ENCODE peak calls at places on chromosomes 12 and 14, in ten cellular contexts. One of them, this sample, is unnamed.

GRCh38 chr12:31558521-31558920 is 32.4 kb downstream of the DENND5B start:
- DNase-seq in lower lobe of right lung: no peak
- DNase-seq in activated CD8-positive, alpha-beta T cell treated with anti-CD3 and anti-CD28 coated beads, Interleukin-2, amount 10 ng/mL, durations not matched to agents 7 days and 5 days: no peak
- DNase-seq in keratinocyte: no peak
- DNase-seq in AG04450: peak
- DNase-seq in CD4-positive, alpha-beta T cell: no peak
- DNase-seq in CD4-positive, alpha-beta memory T cell: no peak
- DNase-seq in nucleus accumbens: no peak
- DNase-seq in islet precursor cell: no peak
- DNase-seq in GM23248: peak
- DNase-seq in this sample: no peak

GRCh38 chr12:100643246-100643645 is 69.8 kb downstream of the GAS2L3 start:
- DNase-seq in lower lobe of right lung: peak
- DNase-seq in activated CD8-positive, alpha-beta T cell treated with anti-CD3 and anti-CD28 coated beads, Interleukin-2, amount 10 ng/mL, durations not matched to agents 7 days and 5 days: no peak
- DNase-seq in keratinocyte: no peak
- DNase-seq in AG04450: no peak
- DNase-seq in CD4-positive, alpha-beta T cell: no peak
- DNase-seq in CD4-positive, alpha-beta memory T cell: no peak
- DNase-seq in nucleus accumbens: no peak
- DNase-seq in islet precursor cell: peak
- DNase-seq in GM23248: no peak
- DNase-seq in this sample: no peak

GRCh38 chr12:29072631-29073030 is 76.4 kb upstream of the FAR2 start:
- DNase-seq in lower lobe of right lung: no peak
- DNase-seq in activated CD8-positive, alpha-beta T cell treated with anti-CD3 and anti-CD28 coated beads, Interleukin-2, amount 10 ng/mL, durations not matched to agents 7 days and 5 days: no peak
- DNase-seq in keratinocyte: no peak
- DNase-seq in AG04450: no peak
- DNase-seq in CD4-positive, alpha-beta T cell: no peak
- DNase-seq in CD4-positive, alpha-beta memory T cell: no peak
- DNase-seq in nucleus accumbens: no peak
- DNase-seq in islet precursor cell: peak
- DNase-seq in GM23248: peak
- DNase-seq in this sample: no peak

GRCh38 chr14:75711796-75712211 is 50.8 kb downstream of the TTLL5 start:
- DNase-seq in lower lobe of right lung: peak
- DNase-seq in activated CD8-positive, alpha-beta T cell treated with anti-CD3 and anti-CD28 coated beads, Interleukin-2, amount 10 ng/mL, durations not matched to agents 7 days and 5 days: no peak
- DNase-seq in keratinocyte: peak
- DNase-seq in AG04450: peak
- DNase-seq in CD4-positive, alpha-beta T cell: no peak
- DNase-seq in CD4-positive, alpha-beta memory T cell: no peak
- DNase-seq in nucleus accumbens: peak
- DNase-seq in islet precursor cell: peak
- DNase-seq in GM23248: peak
- DNase-seq in this sample: peak

GRCh38 chr12:72272731-72273498 is 745 bp downstream of the TRHDE start:
- DNase-seq in lower lobe of right lung: peak
- DNase-seq in activated CD8-positive, alpha-beta T cell treated with anti-CD3 and anti-CD28 coated beads, Interleukin-2, amount 10 ng/mL, durations not matched to agents 7 days and 5 days: no peak
- DNase-seq in keratinocyte: no peak
- DNase-seq in AG04450: no peak
- DNase-seq in CD4-positive, alpha-beta T cell: no peak
- DNase-seq in CD4-positive, alpha-beta memory T cell: no peak
- DNase-seq in nucleus accumbens: no peak
- DNase-seq in islet precursor cell: peak
- DNase-seq in GM23248: peak
- DNase-seq in this sample: peak

GRCh38 chr12:1457901-1458300 is 136.5 kb downstream of the FBXL14 start:
- DNase-seq in lower lobe of right lung: no peak
- DNase-seq in activated CD8-positive, alpha-beta T cell treated with anti-CD3 and anti-CD28 coated beads, Interleukin-2, amount 10 ng/mL, durations not matched to agents 7 days and 5 days: no peak
- DNase-seq in keratinocyte: no peak
- DNase-seq in AG04450: peak
- DNase-seq in CD4-positive, alpha-beta T cell: no peak
- DNase-seq in CD4-positive, alpha-beta memory T cell: no peak
- DNase-seq in nucleus accumbens: no peak
- DNase-seq in islet precursor cell: peak
- DNase-seq in GM23248: peak
- DNase-seq in this sample: no peak

GRCh38 chr12:108099778-108100177 is 29.3 kb upstream of the WSCD2 start:
- DNase-seq in lower lobe of right lung: no peak
- DNase-seq in activated CD8-positive, alpha-beta T cell treated with anti-CD3 and anti-CD28 coated beads, Interleukin-2, amount 10 ng/mL, durations not matched to agents 7 days and 5 days: no peak
- DNase-seq in keratinocyte: no peak
- DNase-seq in AG04450: no peak
- DNase-seq in CD4-positive, alpha-beta T cell: no peak
- DNase-seq in CD4-positive, alpha-beta memory T cell: no peak
- DNase-seq in nucleus accumbens: no peak
- DNase-seq in islet precursor cell: no peak
- DNase-seq in GM23248: no peak
- DNase-seq in this sample: no peak

GRCh38 chr14:72610096-72610830 is 283.6 kb downstream of the DPF3 start:
- DNase-seq in lower lobe of right lung: no peak
- DNase-seq in activated CD8-positive, alpha-beta T cell treated with anti-CD3 and anti-CD28 coated beads, Interleukin-2, amount 10 ng/mL, durations not matched to agents 7 days and 5 days: no peak
- DNase-seq in keratinocyte: peak
- DNase-seq in AG04450: no peak
- DNase-seq in CD4-positive, alpha-beta T cell: no peak
- DNase-seq in CD4-positive, alpha-beta memory T cell: no peak
- DNase-seq in nucleus accumbens: no peak
- DNase-seq in islet precursor cell: peak
- DNase-seq in GM23248: no peak
- DNase-seq in this sample: no peak

GRCh38 chr12:7645395-7646177 is 20.1 kb downstream of the APOBEC1 start:
- DNase-seq in lower lobe of right lung: no peak
- DNase-seq in activated CD8-positive, alpha-beta T cell treated with anti-CD3 and anti-CD28 coated beads, Interleukin-2, amount 10 ng/mL, durations not matched to agents 7 days and 5 days: peak
- DNase-seq in keratinocyte: no peak
- DNase-seq in AG04450: no peak
- DNase-seq in CD4-positive, alpha-beta T cell: no peak
- DNase-seq in CD4-positive, alpha-beta memory T cell: peak
- DNase-seq in nucleus accumbens: peak
- DNase-seq in islet precursor cell: peak
- DNase-seq in GM23248: peak
- DNase-seq in this sample: peak

GRCh38 chr12:92739099-92739498 is 36.3 kb downstream of the PLEKHG7 start:
- DNase-seq in lower lobe of right lung: no peak
- DNase-seq in activated CD8-positive, alpha-beta T cell treated with anti-CD3 and anti-CD28 coated beads, Interleukin-2, amount 10 ng/mL, durations not matched to agents 7 days and 5 days: no peak
- DNase-seq in keratinocyte: no peak
- DNase-seq in AG04450: no peak
- DNase-seq in CD4-positive, alpha-beta T cell: no peak
- DNase-seq in CD4-positive, alpha-beta memory T cell: no peak
- DNase-seq in nucleus accumbens: no peak
- DNase-seq in islet precursor cell: no peak
- DNase-seq in GM23248: peak
- DNase-seq in this sample: no peak

GRCh38 chr12:1911598-1912575 is 6.6 kb downstream of the CACNA2D4 start:
- DNase-seq in lower lobe of right lung: peak
- DNase-seq in activated CD8-positive, alpha-beta T cell treated with anti-CD3 and anti-CD28 coated beads, Interleukin-2, amount 10 ng/mL, durations not matched to agents 7 days and 5 days: peak
- DNase-seq in keratinocyte: no peak
- DNase-seq in AG04450: no peak
- DNase-seq in CD4-positive, alpha-beta T cell: no peak
- DNase-seq in CD4-positive, alpha-beta memory T cell: no peak
- DNase-seq in nucleus accumbens: no peak
- DNase-seq in islet precursor cell: peak
- DNase-seq in GM23248: no peak
- DNase-seq in this sample: no peak

GRCh38 chr12:111405856-111406473 is at the start of gene SH2B3:
- DNase-seq in lower lobe of right lung: no peak
- DNase-seq in activated CD8-positive, alpha-beta T cell treated with anti-CD3 and anti-CD28 coated beads, Interleukin-2, amount 10 ng/mL, durations not matched to agents 7 days and 5 days: peak
- DNase-seq in keratinocyte: no peak
- DNase-seq in AG04450: no peak
- DNase-seq in CD4-positive, alpha-beta T cell: peak
- DNase-seq in CD4-positive, alpha-beta memory T cell: peak
- DNase-seq in nucleus accumbens: no peak
- DNase-seq in islet precursor cell: no peak
- DNase-seq in GM23248: peak
- DNase-seq in this sample: no peak

GRCh38 chr14:102633906-102634595 is 41.6 kb downstream of the RCOR1 start:
- DNase-seq in lower lobe of right lung: no peak
- DNase-seq in activated CD8-positive, alpha-beta T cell treated with anti-CD3 and anti-CD28 coated beads, Interleukin-2, amount 10 ng/mL, durations not matched to agents 7 days and 5 days: no peak
- DNase-seq in keratinocyte: no peak
- DNase-seq in AG04450: no peak
- DNase-seq in CD4-positive, alpha-beta T cell: no peak
- DNase-seq in CD4-positive, alpha-beta memory T cell: no peak
- DNase-seq in nucleus accumbens: no peak
- DNase-seq in islet precursor cell: no peak
- DNase-seq in GM23248: no peak
- DNase-seq in this sample: no peak

GRCh38 chr14:78446807-78447206 is 276.6 kb downstream of the NRXN3 start:
- DNase-seq in lower lobe of right lung: no peak
- DNase-seq in activated CD8-positive, alpha-beta T cell treated with anti-CD3 and anti-CD28 coated beads, Interleukin-2, amount 10 ng/mL, durations not matched to agents 7 days and 5 days: no peak
- DNase-seq in keratinocyte: no peak
- DNase-seq in AG04450: no peak
- DNase-seq in CD4-positive, alpha-beta T cell: no peak
- DNase-seq in CD4-positive, alpha-beta memory T cell: no peak
- DNase-seq in nucleus accumbens: no peak
- DNase-seq in islet precursor cell: peak
- DNase-seq in GM23248: peak
- DNase-seq in this sample: no peak

GRCh38 chr12:82099216-82099615 is 259.0 kb downstream of the CCDC59 start:
- DNase-seq in lower lobe of right lung: no peak
- DNase-seq in activated CD8-positive, alpha-beta T cell treated with anti-CD3 and anti-CD28 coated beads, Interleukin-2, amount 10 ng/mL, durations not matched to agents 7 days and 5 days: no peak
- DNase-seq in keratinocyte: peak
- DNase-seq in AG04450: no peak
- DNase-seq in CD4-positive, alpha-beta T cell: no peak
- DNase-seq in CD4-positive, alpha-beta memory T cell: no peak
- DNase-seq in nucleus accumbens: no peak
- DNase-seq in islet precursor cell: no peak
- DNase-seq in GM23248: no peak
- DNase-seq in this sample: no peak

GRCh38 chr12:6735448-6736191 is 11.8 kb downstream of the COPS7A start:
- DNase-seq in lower lobe of right lung: peak
- DNase-seq in activated CD8-positive, alpha-beta T cell treated with anti-CD3 and anti-CD28 coated beads, Interleukin-2, amount 10 ng/mL, durations not matched to agents 7 days and 5 days: peak
- DNase-seq in keratinocyte: peak
- DNase-seq in AG04450: no peak
- DNase-seq in CD4-positive, alpha-beta T cell: peak
- DNase-seq in CD4-positive, alpha-beta memory T cell: peak
- DNase-seq in nucleus accumbens: peak
- DNase-seq in islet precursor cell: peak
- DNase-seq in GM23248: peak
- DNase-seq in this sample: peak

GRCh38 chr14:95156153-95156764 is 1.1 kb downstream of the DICER1 start:
- DNase-seq in lower lobe of right lung: no peak
- DNase-seq in activated CD8-positive, alpha-beta T cell treated with anti-CD3 and anti-CD28 coated beads, Interleukin-2, amount 10 ng/mL, durations not matched to agents 7 days and 5 days: no peak
- DNase-seq in keratinocyte: no peak
- DNase-seq in AG04450: no peak
- DNase-seq in CD4-positive, alpha-beta T cell: no peak
- DNase-seq in CD4-positive, alpha-beta memory T cell: peak
- DNase-seq in nucleus accumbens: no peak
- DNase-seq in islet precursor cell: no peak
- DNase-seq in GM23248: peak
- DNase-seq in this sample: no peak

GRCh38 chr12:12533238-12533829 is 29.3 kb downstream of the DUSP16 start:
- DNase-seq in lower lobe of right lung: peak
- DNase-seq in activated CD8-positive, alpha-beta T cell treated with anti-CD3 and anti-CD28 coated beads, Interleukin-2, amount 10 ng/mL, durations not matched to agents 7 days and 5 days: no peak
- DNase-seq in keratinocyte: peak
- DNase-seq in AG04450: no peak
- DNase-seq in CD4-positive, alpha-beta T cell: no peak
- DNase-seq in CD4-positive, alpha-beta memory T cell: no peak
- DNase-seq in nucleus accumbens: no peak
- DNase-seq in islet precursor cell: peak
- DNase-seq in GM23248: no peak
- DNase-seq in this sample: peak

GRCh38 chr12:30840715-30841114 is 85.8 kb upstream of the TSPAN11 start:
- DNase-seq in lower lobe of right lung: no peak
- DNase-seq in activated CD8-positive, alpha-beta T cell treated with anti-CD3 and anti-CD28 coated beads, Interleukin-2, amount 10 ng/mL, durations not matched to agents 7 days and 5 days: no peak
- DNase-seq in keratinocyte: no peak
- DNase-seq in AG04450: no peak
- DNase-seq in CD4-positive, alpha-beta T cell: no peak
- DNase-seq in CD4-positive, alpha-beta memory T cell: no peak
- DNase-seq in nucleus accumbens: no peak
- DNase-seq in islet precursor cell: no peak
- DNase-seq in GM23248: peak
- DNase-seq in this sample: no peak

GRCh38 chr14:97329701-97330100 is 532.5 kb downstream of the VRK1 start:
- DNase-seq in lower lobe of right lung: no peak
- DNase-seq in activated CD8-positive, alpha-beta T cell treated with anti-CD3 and anti-CD28 coated beads, Interleukin-2, amount 10 ng/mL, durations not matched to agents 7 days and 5 days: no peak
- DNase-seq in keratinocyte: no peak
- DNase-seq in AG04450: no peak
- DNase-seq in CD4-positive, alpha-beta T cell: no peak
- DNase-seq in CD4-positive, alpha-beta memory T cell: no peak
- DNase-seq in nucleus accumbens: no peak
- DNase-seq in islet precursor cell: peak
- DNase-seq in GM23248: no peak
- DNase-seq in this sample: no peak

GRCh38 chr12:14390449-14390848 is 25.0 kb downstream of the ATF7IP start:
- DNase-seq in lower lobe of right lung: no peak
- DNase-seq in activated CD8-positive, alpha-beta T cell treated with anti-CD3 and anti-CD28 coated beads, Interleukin-2, amount 10 ng/mL, durations not matched to agents 7 days and 5 days: no peak
- DNase-seq in keratinocyte: no peak
- DNase-seq in AG04450: no peak
- DNase-seq in CD4-positive, alpha-beta T cell: no peak
- DNase-seq in CD4-positive, alpha-beta memory T cell: no peak
- DNase-seq in nucleus accumbens: no peak
- DNase-seq in islet precursor cell: no peak
- DNase-seq in GM23248: no peak
- DNase-seq in this sample: no peak

GRCh38 chr14:34059037-34059924 is 108.4 kb upstream of the EGLN3 start:
- DNase-seq in lower lobe of right lung: no peak
- DNase-seq in activated CD8-positive, alpha-beta T cell treated with anti-CD3 and anti-CD28 coated beads, Interleukin-2, amount 10 ng/mL, durations not matched to agents 7 days and 5 days: no peak
- DNase-seq in keratinocyte: no peak
- DNase-seq in AG04450: no peak
- DNase-seq in CD4-positive, alpha-beta T cell: no peak
- DNase-seq in CD4-positive, alpha-beta memory T cell: no peak
- DNase-seq in nucleus accumbens: no peak
- DNase-seq in islet precursor cell: no peak
- DNase-seq in GM23248: no peak
- DNase-seq in this sample: no peak

GRCh38 chr14:24334431-24335271 is at the start of gene ADCY4:
- DNase-seq in lower lobe of right lung: peak
- DNase-seq in activated CD8-positive, alpha-beta T cell treated with anti-CD3 and anti-CD28 coated beads, Interleukin-2, amount 10 ng/mL, durations not matched to agents 7 days and 5 days: no peak
- DNase-seq in keratinocyte: no peak
- DNase-seq in AG04450: no peak
- DNase-seq in CD4-positive, alpha-beta T cell: no peak
- DNase-seq in CD4-positive, alpha-beta memory T cell: no peak
- DNase-seq in nucleus accumbens: no peak
- DNase-seq in islet precursor cell: no peak
- DNase-seq in GM23248: peak
- DNase-seq in this sample: no peak

GRCh38 chr12:65721541-65722190 is 102.6 kb upstream of the HMGA2 start:
- DNase-seq in lower lobe of right lung: no peak
- DNase-seq in activated CD8-positive, alpha-beta T cell treated with anti-CD3 and anti-CD28 coated beads, Interleukin-2, amount 10 ng/mL, durations not matched to agents 7 days and 5 days: no peak
- DNase-seq in keratinocyte: no peak
- DNase-seq in AG04450: no peak
- DNase-seq in CD4-positive, alpha-beta T cell: no peak
- DNase-seq in CD4-positive, alpha-beta memory T cell: no peak
- DNase-seq in nucleus accumbens: no peak
- DNase-seq in islet precursor cell: no peak
- DNase-seq in GM23248: no peak
- DNase-seq in this sample: no peak

GRCh38 chr14:69358233-69358963 is 39.7 kb downstream of the ERH start:
- DNase-seq in lower lobe of right lung: no peak
- DNase-seq in activated CD8-positive, alpha-beta T cell treated with anti-CD3 and anti-CD28 coated beads, Interleukin-2, amount 10 ng/mL, durations not matched to agents 7 days and 5 days: no peak
- DNase-seq in keratinocyte: no peak
- DNase-seq in AG04450: no peak
- DNase-seq in CD4-positive, alpha-beta T cell: no peak
- DNase-seq in CD4-positive, alpha-beta memory T cell: no peak
- DNase-seq in nucleus accumbens: no peak
- DNase-seq in islet precursor cell: no peak
- DNase-seq in GM23248: no peak
- DNase-seq in this sample: no peak

GRCh38 chr12:47997321-47997720 is 7.0 kb downstream of the COL2A1 start:
- DNase-seq in lower lobe of right lung: no peak
- DNase-seq in activated CD8-positive, alpha-beta T cell treated with anti-CD3 and anti-CD28 coated beads, Interleukin-2, amount 10 ng/mL, durations not matched to agents 7 days and 5 days: no peak
- DNase-seq in keratinocyte: no peak
- DNase-seq in AG04450: no peak
- DNase-seq in CD4-positive, alpha-beta T cell: no peak
- DNase-seq in CD4-positive, alpha-beta memory T cell: no peak
- DNase-seq in nucleus accumbens: no peak
- DNase-seq in islet precursor cell: peak
- DNase-seq in GM23248: no peak
- DNase-seq in this sample: no peak

GRCh38 chr14:68686724-68687123 is 106.1 kb downstream of the ZFP36L1 start:
- DNase-seq in lower lobe of right lung: no peak
- DNase-seq in activated CD8-positive, alpha-beta T cell treated with anti-CD3 and anti-CD28 coated beads, Interleukin-2, amount 10 ng/mL, durations not matched to agents 7 days and 5 days: no peak
- DNase-seq in keratinocyte: no peak
- DNase-seq in AG04450: no peak
- DNase-seq in CD4-positive, alpha-beta T cell: no peak
- DNase-seq in CD4-positive, alpha-beta memory T cell: no peak
- DNase-seq in nucleus accumbens: no peak
- DNase-seq in islet precursor cell: no peak
- DNase-seq in GM23248: no peak
- DNase-seq in this sample: no peak

GRCh38 chr14:35932659-35933159 is 106.6 kb downstream of the BRMS1L start:
- DNase-seq in lower lobe of right lung: no peak
- DNase-seq in activated CD8-positive, alpha-beta T cell treated with anti-CD3 and anti-CD28 coated beads, Interleukin-2, amount 10 ng/mL, durations not matched to agents 7 days and 5 days: peak
- DNase-seq in keratinocyte: no peak
- DNase-seq in AG04450: no peak
- DNase-seq in CD4-positive, alpha-beta T cell: peak
- DNase-seq in CD4-positive, alpha-beta memory T cell: peak
- DNase-seq in nucleus accumbens: no peak
- DNase-seq in islet precursor cell: no peak
- DNase-seq in GM23248: no peak
- DNase-seq in this sample: no peak

This sample was measured in body of pancreas.